ENCODE peak calls at places on chromosomes 11 and 22, in ten cellular contexts. S is WTC11; W is right cardiac atrium; F is aorta; V is activated T-cell treated with anti-CD3 and anti-CD28 coated beads, Interleukin-2, amount 50 U/mL, for 4 hours; A is right lobe of liver; D is activated naive CD4-positive, alpha-beta T cell treated with anti-CD3 and anti-CD28 coated beads, Interleukin-2, amount 50 U/mL, for 72 hours; N is central memory CD8-positive, alpha-beta T cell; C is heart right ventricle; J is esophagus mucosa. I is an unnamed sample.
A peak's percentile ranks its signal among the peaks of the same experiment; 100 is the strongest.

GRCh38 chr11:73787051-73787642 is 527 bp upstream of the MRPL48 start:
- ATAC-seq in J (no peak), C (no peak), A (no peak), N (peak; percentile 3), V (no peak), S (no peak), W (no peak), F (no peak), D (no peak), I (no peak)

GRCh38 chr11:5625281-5625680 is 480 bp downstream of the TRIM34 start:
- ATAC-seq in J (no peak), N (no peak), A (no peak), S (no peak), V (no peak), F (no peak), D (peak; percentile 10), C (no peak), W (no peak), I (no peak)

GRCh38 chr22:37185646-37186227 is 2.3 kb downstream of the C1QTNF6 start:
- ATAC-seq in A (peak; percentile 11), D (no peak), N (no peak), S (no peak), V (no peak), W (no peak), J (no peak), F (no peak), C (no peak), I (no peak)

GRCh38 chr11:6557761-6558674 is 45.4 kb downstream of the RRP8 start:
- ATAC-seq in V (no peak), W (peak; percentile 54), J (no peak), S (no peak), C (peak; percentile 72), A (no peak), N (no peak), F (no peak), D (no peak), I (no peak)

GRCh38 chr11:43418197-43418596 is 59.5 kb downstream of the TTC17 start:
- ATAC-seq in A (no peak), V (no peak), F (no peak), D (no peak), W (no peak), J (no peak), S (no peak), C (no peak), N (no peak), I (no peak)

GRCh38 chr11:133978816-133979215 is 22.0 kb upstream of the IGSF9B start:
- ATAC-seq in J (no peak), S (no peak), D (peak; percentile 59), A (no peak), V (no peak), N (no peak), W (no peak), C (no peak), F (no peak), I (no peak)

GRCh38 chr11:57453543-57454177 is 6.7 kb upstream of the RTN4RL2 start:
- ATAC-seq in F (no peak), S (no peak), J (no peak), D (no peak), C (no peak), A (peak; percentile 68), V (no peak), W (no peak), N (no peak), I (no peak)

GRCh38 chr22:47067911-47068654 is 305.6 kb downstream of the TBC1D22A start:
- ATAC-seq in A (no peak), V (no peak), C (peak; percentile 38), S (no peak), W (no peak), D (no peak), F (no peak), N (no peak), J (no peak), I (no peak)

GRCh38 chr22:38843716-38844660 is at the start of gene NPTXR:
- ATAC-seq in W (peak; percentile 76), D (peak; percentile 66), V (peak; percentile 78), C (peak; percentile 69), S (peak; percentile 77), F (peak; percentile 66), N (peak; percentile 60), J (peak; percentile 21), A (peak; percentile 77), I (peak; percentile 86)

GRCh38 chr11:100824041-100824440 is 137.0 kb downstream of the ARHGAP42 start:
- ATAC-seq in C (no peak), F (no peak), N (no peak), A (no peak), D (no peak), J (no peak), V (no peak), S (peak; percentile 20), W (no peak), I (no peak)

GRCh38 chr11:605286-606129 is 10.2 kb downstream of the IRF7 start:
- ATAC-seq in A (peak; percentile 2), J (no peak), S (no peak), F (no peak), W (no peak), N (no peak), D (no peak), V (no peak), C (no peak), I (no peak)

GRCh38 chr11:14335712-14336111 is 23.3 kb downstream of the RRAS2 start:
- ATAC-seq in V (no peak), F (no peak), C (no peak), S (no peak), N (no peak), W (no peak), J (no peak), D (no peak), A (no peak), I (no peak)

GRCh38 chr11:70424765-70425164 is 26.4 kb downstream of the CTTN start:
- ATAC-seq in N (no peak), W (no peak), F (no peak), A (no peak), D (no peak), J (no peak), V (no peak), S (peak; percentile 36), C (no peak), I (no peak)

GRCh38 chr11:13316528-13316961 is 39.0 kb downstream of the BMAL1 start:
- ATAC-seq in F (peak; percentile 80), S (no peak), W (peak; percentile 75), J (no peak), N (no peak), C (peak; percentile 31), A (peak; percentile 57), D (no peak), V (no peak), I (peak; percentile 77)

GRCh38 chr11:71934213-71934612 is 5.4 kb downstream of the RNF121 start:
- ATAC-seq in S (no peak), N (peak; percentile 72), D (no peak), W (no peak), V (peak; percentile 31), F (no peak), J (no peak), A (no peak), C (no peak), I (no peak)

GRCh38 chr11:96079691-96080090 is 155.8 kb upstream of the MTMR2 start:
- ATAC-seq in J (no peak), C (no peak), V (no peak), S (no peak), A (no peak), N (no peak), W (no peak), F (no peak), D (no peak), I (no peak)

GRCh38 chr11:124602193-124602592 is 9.0 kb upstream of the PANX3 start:
- ATAC-seq in F (no peak), N (no peak), D (no peak), W (no peak), A (no peak), V (no peak), S (no peak), C (no peak), J (no peak), I (no peak)

GRCh38 chr11:61273151-61274078 is 21.7 kb downstream of the VWCE start:
- ATAC-seq in S (no peak), V (no peak), F (peak; percentile 49), J (peak; percentile 84), D (no peak), C (peak; percentile 8), A (peak; percentile 14), W (peak; percentile 37), N (no peak), I (no peak)

GRCh38 chr11:104956528-104956927 is 11.8 kb downstream of the CASP4 start:
- ATAC-seq in C (no peak), V (no peak), S (no peak), J (peak; percentile 60), A (peak; percentile 92), N (no peak), F (no peak), D (peak; percentile 47), W (no peak), I (no peak)

GRCh38 chr11:120512727-120513435 is 1.3 kb downstream of the GRIK4 start:
- ATAC-seq in A (no peak), V (no peak), C (no peak), N (no peak), F (no peak), S (no peak), W (no peak), J (no peak), D (no peak), I (no peak)

GRCh38 chr11:83033972-83034672 is 37.6 kb downstream of the RAB30 start:
- ATAC-seq in W (peak; percentile 95), A (peak; percentile 90), D (peak; percentile 54), F (peak; percentile 88), N (no peak), V (no peak), S (peak; percentile 48), J (peak; percentile 61), C (peak; percentile 90), I (peak; percentile 80)

GRCh38 chr22:30511109-30511508 is 5.6 kb upstream of the SEC14L4 start:
- ATAC-seq in A (no peak), D (no peak), C (no peak), V (no peak), S (no peak), N (no peak), J (no peak), F (no peak), W (no peak), I (no peak)

GRCh38 chr11:79116600-79116999 is 324.2 kb downstream of the TENM4 start:
- ATAC-seq in S (no peak), J (no peak), V (no peak), W (no peak), D (no peak), A (no peak), C (no peak), F (no peak), N (no peak), I (no peak)

GRCh38 chr22:44609589-44609988 is 92.4 kb upstream of the PRR5 start:
- ATAC-seq in V (no peak), S (no peak), W (no peak), D (no peak), C (no peak), A (no peak), F (no peak), N (no peak), J (peak; percentile 11), I (no peak)

GRCh38 chr11:44310456-44311272 is 725 bp upstream of the ALX4 start:
- ATAC-seq in A (no peak), W (no peak), C (no peak), S (peak; percentile 24), V (no peak), D (no peak), J (no peak), F (no peak), N (no peak), I (no peak)

GRCh38 chr11:112322173-112322813 is 61.6 kb upstream of the PLET1 start:
- ATAC-seq in D (no peak), S (no peak), C (no peak), A (peak; percentile 69), J (no peak), W (no peak), F (no peak), V (no peak), N (no peak), I (no peak)

GRCh38 chr11:18705651-18706281 is 7.2 kb downstream of the TMEM86A start:
- ATAC-seq in C (peak; percentile 77), J (peak; percentile 46), F (peak; percentile 77), D (peak; percentile 53), W (peak; percentile 81), S (peak; percentile 38), N (no peak), V (peak; percentile 51), A (peak; percentile 58), I (peak; percentile 68)

GRCh38 chr11:11948242-11948947 is 60.0 kb downstream of the DKK3 start:
- ATAC-seq in W (no peak), D (no peak), J (no peak), A (peak; percentile 90), F (no peak), S (no peak), V (no peak), N (no peak), C (no peak), I (no peak)